ENCODE peak calls at places on chromosomes 16 and 17, in seven cellular contexts. V is GM23338; X is occipital lobe; L is T follicular helper cell; T is CD8-positive, alpha-beta T cell; D is HuH-7.5; U is dorsolateral prefrontal cortex. I is an unnamed sample.

GRCh38 chr17:57751971-57752905 is 7.1 kb upstream of the CCDC182 start:
- DNase-seq in V (no peak), X (no peak), L (no peak), T (no peak), D (no peak), U (no peak), I (no peak)

GRCh38 chr17:18356624-18357023 is 6.7 kb downstream of the SHMT1 start:
- DNase-seq in V (no peak), X (no peak), L (no peak), T (no peak), D (no peak), U (no peak), I (no peak)

GRCh38 chr17:78634154-78634553 is 57.0 kb upstream of the DNAH17 start:
- DNase-seq in V (no peak), X (no peak), L (no peak), T (no peak), D (no peak), U (no peak), I (no peak)

GRCh38 chr17:13288248-13288647 is 270.4 kb upstream of the ELAC2 start:
- DNase-seq in V (no peak), X (no peak), L (no peak), T (no peak), D (no peak), U (no peak), I (no peak)

GRCh38 chr16:69559164-69559563 is 6.6 kb upstream of the NFAT5 start:
- DNase-seq in V (no peak), X (no peak), L (no peak), T (no peak), D (no peak), U (no peak), I (no peak)

GRCh38 chr17:37493249-37494027 is 3.7 kb downstream of the DUSP14 start:
- DNase-seq in V (no peak), X (no peak), L (no peak), T (no peak), D (no peak), U (no peak), I (no peak)

GRCh38 chr16:48564544-48565444 is 45.2 kb downstream of the N4BP1 start:
- DNase-seq in V (no peak), X (no peak), L (no peak), T (no peak), D (no peak), U (no peak), I (no peak)

GRCh38 chr17:41691031-41691777 is 2.5 kb downstream of the EIF1 start:
- DNase-seq in V (no peak), X (no peak), L (no peak), T (no peak), D (no peak), U (no peak), I (no peak)

GRCh38 chr17:31588034-31588433 is 196.6 kb downstream of the RAB11FIP4 start:
- DNase-seq in V (no peak), X (no peak), L (no peak), T (no peak), D (no peak), U (no peak), I (no peak)

GRCh38 chr16:48053346-48053745 is 102.4 kb downstream of the ABCC12 start:
- DNase-seq in V (peak; percentile 77), X (no peak), L (no peak), T (no peak), D (no peak), U (no peak), I (no peak)

GRCh38 chr17:9729034-9729650 is 62.2 kb downstream of the DHRS7C start:
- DNase-seq in V (peak; percentile 67), X (no peak), L (no peak), T (no peak), D (peak; percentile 32), U (no peak), I (peak; percentile 78)

GRCh38 chr16:84088695-84089395 is 27.9 kb downstream of the MBTPS1 start:
- DNase-seq in V (no peak), X (no peak), L (peak; percentile 19), T (peak; percentile 38), D (no peak), U (no peak), I (peak; percentile 20)

GRCh38 chr17:7673239-7673638 is 14.1 kb downstream of the TP53 start:
- DNase-seq in V (peak; percentile 85), X (no peak), L (no peak), T (no peak), D (no peak), U (no peak), I (no peak)

GRCh38 chr16:82034981-82035612 is at the start of gene HSD17B2:
- DNase-seq in V (no peak), X (no peak), L (no peak), T (no peak), D (no peak), U (no peak), I (peak; percentile 24)

GRCh38 chr16:30541502-30542329 is 7.1 kb upstream of the ZNF747 start:
- DNase-seq in V (peak; percentile 56), X (no peak), L (no peak), T (no peak), D (no peak), U (no peak), I (no peak)

GRCh38 chr16:11100239-11100750 is 155.7 kb downstream of the SOCS1 start:
- DNase-seq in V (peak; percentile 68), X (peak; percentile 19), L (no peak), T (no peak), D (no peak), U (no peak), I (no peak)

GRCh38 chr16:77780378-77780837 is 8.0 kb upstream of the VAT1L start:
- DNase-seq in V (no peak), X (no peak), L (no peak), T (no peak), D (no peak), U (no peak), I (peak; percentile 59)

GRCh38 chr16:58510776-58511628 is 4.3 kb upstream of the SETD6 start:
- DNase-seq in V (no peak), X (no peak), L (no peak), T (peak; percentile 9), D (no peak), U (peak; percentile 41), I (no peak)

GRCh38 chr17:62672957-62673356 is 45.5 kb downstream of the MRC2 start:
- DNase-seq in V (no peak), X (no peak), L (no peak), T (no peak), D (no peak), U (no peak), I (no peak)

GRCh38 chr16:64993464-64993863 is 128.4 kb downstream of the CDH11 start:
- DNase-seq in V (no peak), X (no peak), L (no peak), T (no peak), D (no peak), U (no peak), I (no peak)

GRCh38 chr17:29111816-29112499 is 68.2 kb downstream of the MYO18A start:
- DNase-seq in V (peak; percentile 78), X (peak; percentile 59), L (peak; percentile 52), T (peak; percentile 69), D (peak; percentile 75), U (peak; percentile 72), I (peak; percentile 73)

GRCh38 chr17:61457226-61457983 is 5.2 kb downstream of the TBX4 start:
- DNase-seq in V (peak; percentile 71), X (no peak), L (no peak), T (no peak), D (no peak), U (no peak), I (no peak)

GRCh38 chr17:9537177-9537776 is 38.3 kb downstream of the STX8 start:
- DNase-seq in V (peak; percentile 23), X (no peak), L (no peak), T (no peak), D (no peak), U (no peak), I (no peak)

GRCh38 chr16:78142784-78143183 is 43.3 kb downstream of the WWOX start:
- DNase-seq in V (no peak), X (no peak), L (no peak), T (no peak), D (no peak), U (no peak), I (no peak)

GRCh38 chr17:78448356-78448993 is 70.0 kb downstream of the PGS1 start:
- DNase-seq in V (peak; percentile 15), X (no peak), L (no peak), T (no peak), D (no peak), U (no peak), I (no peak)

GRCh38 chr16:66458292-66458691 is 31.2 kb downstream of the BEAN1 start:
- DNase-seq in V (no peak), X (no peak), L (no peak), T (no peak), D (no peak), U (no peak), I (no peak)

I was measured in A549.